ENCODE peak calls at places on chromosomes 1 and 21, in ten cellular contexts. C is stimulated activated CD8-positive, alpha-beta memory T cell treated with anti-CD3 and anti-CD28 coated beads, Interleukin-15, amount 100 ng/mL, for 4 hours; W is HEK293T; U is H54; N is stimulated activated CD4-positive, alpha-beta T cell treated with anti-CD3 and anti-CD28 coated beads, Interleukin-1b, Interleukin-23, amount 100 ng/mL, for 1 hour; H is epithelial cell of esophagus; X is CD8-positive, alpha-beta memory T cell; M is activated naive CD4-positive, alpha-beta T cell treated with Interleukin-2 at 50 U/mL for 16 hours; R is stomach; I is astrocyte of the spinal cord. Q is an unnamed sample.

GRCh38 chr21:44089001-44089911 is 17.9 kb upstream of the PWP2 start:
- DNase-seq in R (peak; percentile 25), C (no peak), W (no peak), X (peak; percentile 73), M (peak; percentile 26), U (no peak), H (no peak), I (no peak), N (no peak), Q (no peak)

GRCh38 chr1:22747021-22747734 is 36.5 kb downstream of the EPHB2 start:
- DNase-seq in N (no peak), H (peak; percentile 82), U (peak; percentile 50), I (peak; percentile 93), R (no peak), X (no peak), W (no peak), C (no peak), M (no peak), Q (no peak)

GRCh38 chr21:17476006-17476405 is 36.8 kb upstream of the CXADR start:
- DNase-seq in W (no peak), U (no peak), C (no peak), N (no peak), X (no peak), M (no peak), H (no peak), R (peak; percentile 65), I (no peak), Q (no peak)

GRCh38 chr1:202692959-202693555 is 17.2 kb downstream of the SYT2 start:
- DNase-seq in M (peak; percentile 60), C (no peak), W (peak; percentile 88), R (peak; percentile 66), N (peak; percentile 37), H (peak; percentile 75), X (peak; percentile 41), U (peak; percentile 61), I (peak; percentile 61), Q (no peak)

GRCh38 chr1:240190881-240191385 is 99.2 kb downstream of the FMN2 start:
- DNase-seq in C (no peak), H (peak; percentile 56), N (no peak), M (no peak), I (peak; percentile 99), R (no peak), U (peak; percentile 15), X (no peak), W (peak; percentile 53), Q (peak; percentile 24)

GRCh38 chr1:215704089-215704860 is 137.2 kb downstream of the KCTD3 start:
- DNase-seq in R (no peak), X (no peak), N (no peak), W (no peak), H (peak; percentile 67), C (no peak), M (no peak), I (no peak), U (no peak), Q (peak; percentile 1)

GRCh38 chr1:91617242-91617837 is 116.7 kb downstream of the CDC7 start:
- DNase-seq in M (no peak), W (peak; percentile 61), R (no peak), H (no peak), U (no peak), I (peak; percentile 32), X (no peak), C (no peak), N (no peak), Q (no peak)

GRCh38 chr1:236685917-236686814 is at the start of gene ACTN2:
- DNase-seq in N (peak; percentile 31), M (peak; percentile 48), W (peak; percentile 93), U (no peak), H (peak; percentile 20), I (no peak), X (peak; percentile 18), R (peak; percentile 55), C (peak; percentile 13), Q (no peak)

GRCh38 chr1:66505671-66506392 is 28.1 kb upstream of the SGIP1 start:
- DNase-seq in N (no peak), W (no peak), U (no peak), M (no peak), X (no peak), I (peak; percentile 81), R (no peak), C (no peak), H (no peak), Q (no peak)

GRCh38 chr1:58460469-58460868 is 86.1 kb downstream of the OMA1 start:
- DNase-seq in C (no peak), M (no peak), N (no peak), W (no peak), X (no peak), I (no peak), H (peak; percentile 38), U (no peak), R (no peak), Q (no peak)